ENCODE peak calls at places on chromosomes 5 and 9, in seven cellular contexts. Y is stimulated activated naive B cell treated with anti-CD40 and anti-IgM and Interleukin-4, amounts not matched to agents 10 μg/mL and 1 μg/mL and 100 μg/mL, for 72 hours; R is activated CD4-positive, CD25-positive, alpha-beta regulatory T cell; C is activated T-helper 1 cell treated with anti-CD3 and anti-CD28 coated beads, Interleukin-2, amount 50 U/mL, for 16 hours; A is HCT116; Q is endothelial cell of umbilical vein; S is T-helper 9 cell. F is an unnamed sample.

GRCh38 chr9:34577635-34578240 is 11.8 kb downstream of the CNTFR start:
- DNase-seq in S (no peak), R (no peak), Q (no peak), Y (no peak), A (no peak), C (no peak), F (no peak)

GRCh38 chr5:684771-685216 is 8.4 kb downstream of the TPPP start:
- DNase-seq in C (no peak), Q (no peak), A (no peak), S (no peak), Y (no peak), R (no peak), F (no peak)

GRCh38 chr5:72451771-72452505 is 55.3 kb downstream of the ZNF366 start:
- DNase-seq in Y (peak; percentile 37), A (no peak), C (no peak), S (no peak), R (no peak), Q (peak; percentile 98), F (no peak)

GRCh38 chr5:123719004-123719403 is 207.0 kb downstream of the CSNK1G3 start:
- DNase-seq in R (no peak), A (no peak), Y (no peak), S (no peak), C (no peak), Q (peak; percentile 46), F (no peak)

GRCh38 chr5:170542691-170543275 is 39.0 kb downstream of the KCNIP1 start:
- DNase-seq in S (no peak), Q (no peak), Y (no peak), A (no peak), C (no peak), R (no peak), F (no peak)

GRCh38 chr5:66864240-66864884 is 268.2 kb downstream of the MAST4 start:
- DNase-seq in Q (peak; percentile 86), Y (no peak), C (no peak), A (no peak), R (no peak), S (no peak), F (no peak)

GRCh38 chr9:37923121-37923795 is 19.3 kb upstream of the SLC25A51 start:
- DNase-seq in A (no peak), R (no peak), Q (no peak), S (no peak), Y (no peak), C (no peak), F (no peak)

GRCh38 chr5:113102121-113102531 is 125.5 kb downstream of the DCP2 start:
- DNase-seq in S (no peak), C (no peak), Y (no peak), Q (no peak), A (no peak), R (no peak), F (no peak)

GRCh38 chr5:149808264-149808982 is 78.3 kb downstream of the PPARGC1B start:
- DNase-seq in S (no peak), C (no peak), A (no peak), Y (no peak), Q (no peak), R (no peak), F (no peak)

GRCh38 chr9:20387062-20387461 is 235.2 kb downstream of the MLLT3 start:
- DNase-seq in C (no peak), R (no peak), Q (no peak), Y (no peak), S (no peak), A (no peak), F (no peak)

GRCh38 chr5:170753311-170753710 is 30.2 kb upstream of the GABRP start:
- DNase-seq in A (no peak), Y (no peak), Q (no peak), C (no peak), R (no peak), S (no peak), F (no peak)

GRCh38 chr5:52920929-52921328 is 68.2 kb upstream of the ITGA2 start:
- DNase-seq in S (no peak), A (no peak), Q (peak; percentile 29), Y (no peak), C (no peak), R (no peak), F (no peak)

F was measured in neuronal stem cell.